ENCODE peak calls at places on chromosome 1, in five cellular contexts. S is lung, B is heart left ventricle, L is RWPE2, X is Caco-2. A is an unnamed sample.

GRCh38 chr1:111570781-111571181 is 48.8 kb upstream of the RAP1A start:
- DNase-seq in S (no peak), L (no peak), X (no peak), B (no peak), A (no peak)

GRCh38 chr1:59738591-59739015 is 76.1 kb upstream of the HOOK1 start:
- DNase-seq in L (no peak), X (no peak), B (no peak), S (no peak), A (no peak)

GRCh38 chr1:107776898-107777663 is 187.9 kb downstream of the VAV3 start:
- DNase-seq in L (no peak), X (no peak), S (no peak), B (no peak), A (no peak)

GRCh38 chr1:14825396-14825795 is 226.9 kb downstream of the KAZN start:
- DNase-seq in S (no peak), B (no peak), L (no peak), X (no peak), A (no peak)

GRCh38 chr1:218460367-218460766 is 115.2 kb downstream of the TGFB2 start:
- DNase-seq in B (peak; percentile 16), L (no peak), S (no peak), X (no peak), A (no peak)

GRCh38 chr1:216836316-216836715 is 113.1 kb upstream of the ESRRG start:
- DNase-seq in B (no peak), L (no peak), S (no peak), X (no peak), A (no peak)

GRCh38 chr1:23664837-23665795 is 26.5 kb upstream of the RPL11 start:
- DNase-seq in X (no peak), B (no peak), S (no peak), L (no peak), A (no peak)

GRCh38 chr1:243343970-243344749 is 88.3 kb downstream of the SDCCAG8 start:
- DNase-seq in S (no peak), X (no peak), L (no peak), B (no peak), A (no peak)

GRCh38 chr1:228938248-228938891 is 203.1 kb downstream of the RHOU start:
- DNase-seq in B (peak; percentile 39), S (peak; percentile 32), L (no peak), X (no peak), A (no peak)

GRCh38 chr1:145828368-145829016 is 4.5 kb downstream of the POLR3C start:
- DNase-seq in L (no peak), S (no peak), X (no peak), B (no peak), A (no peak)

GRCh38 chr1:43363283-43363934 is 4.4 kb downstream of the ELOVL1 start:
- DNase-seq in B (no peak), S (no peak), L (no peak), X (peak; percentile 60), A (no peak)

GRCh38 chr1:191343816-191344215 is 814.4 kb upstream of the RGS18 start:
- DNase-seq in B (no peak), L (no peak), X (no peak), S (no peak), A (no peak)

GRCh38 chr1:156268336-156268735 is 14.3 kb downstream of the SMG5 start:
- DNase-seq in S (no peak), L (no peak), B (no peak), X (no peak), A (no peak)

GRCh38 chr1:234235373-234235772 is 137.9 kb upstream of the COA6 start:
- DNase-seq in X (no peak), L (no peak), S (no peak), B (no peak), A (no peak)

GRCh38 chr1:19088717-19089442 is 121.2 kb downstream of the UBR4 start:
- DNase-seq in X (no peak), L (no peak), S (no peak), B (no peak), A (no peak)

GRCh38 chr1:2587071-2587859 is 688 bp downstream of the PRXL2B start:
- DNase-seq in L (no peak), X (peak; percentile 37), S (no peak), B (peak; percentile 36), A (peak; percentile 75)

GRCh38 chr1:246794261-246795093 is 70.3 kb downstream of the SCCPDH start:
- DNase-seq in S (no peak), L (no peak), X (no peak), B (no peak), A (no peak)

GRCh38 chr1:210332719-210333398 is 4.2 kb downstream of the HHAT start:
- DNase-seq in B (no peak), X (no peak), L (no peak), S (no peak), A (no peak)

GRCh38 chr1:201553496-201554166 is 14.7 kb downstream of the NAV1 start:
- DNase-seq in B (no peak), L (no peak), S (no peak), X (no peak), A (no peak)

GRCh38 chr1:205301220-205301821 is 20.2 kb downstream of the NUAK2 start:
- DNase-seq in X (peak; percentile 99), S (peak; percentile 91), B (no peak), L (peak; percentile 82), A (peak; percentile 95)

GRCh38 chr1:3656450-3657095 is 4.3 kb downstream of the TP73 start:
- DNase-seq in X (no peak), L (no peak), S (no peak), B (no peak), A (no peak)

GRCh38 chr1:15617874-15618684 is 821 bp downstream of the DDI2 start:
- DNase-seq in L (no peak), X (peak; percentile 43), S (no peak), B (no peak), A (no peak)

GRCh38 chr1:224223819-224224714 is 41.0 kb downstream of the DEGS1 start:
- DNase-seq in L (no peak), S (no peak), X (no peak), B (no peak), A (no peak)

GRCh38 chr1:226447932-226448670 is 40.2 kb upstream of the PARP1 start:
- DNase-seq in S (no peak), X (no peak), B (no peak), L (no peak), A (no peak)

GRCh38 chr1:202553560-202554038 is 156.7 kb downstream of the SYT2 start:
- DNase-seq in S (no peak), X (peak; percentile 41), L (no peak), B (no peak), A (no peak)

GRCh38 chr1:109639841-109640184 is 16.1 kb upstream of the GSTM4 start:
- DNase-seq in X (no peak), L (no peak), B (no peak), S (peak; percentile 6), A (no peak)

GRCh38 chr1:8047112-8047511 is 21.0 kb upstream of the ERRFI1 start:
- DNase-seq in S (no peak), L (no peak), B (no peak), X (no peak), A (no peak)

DNA sequence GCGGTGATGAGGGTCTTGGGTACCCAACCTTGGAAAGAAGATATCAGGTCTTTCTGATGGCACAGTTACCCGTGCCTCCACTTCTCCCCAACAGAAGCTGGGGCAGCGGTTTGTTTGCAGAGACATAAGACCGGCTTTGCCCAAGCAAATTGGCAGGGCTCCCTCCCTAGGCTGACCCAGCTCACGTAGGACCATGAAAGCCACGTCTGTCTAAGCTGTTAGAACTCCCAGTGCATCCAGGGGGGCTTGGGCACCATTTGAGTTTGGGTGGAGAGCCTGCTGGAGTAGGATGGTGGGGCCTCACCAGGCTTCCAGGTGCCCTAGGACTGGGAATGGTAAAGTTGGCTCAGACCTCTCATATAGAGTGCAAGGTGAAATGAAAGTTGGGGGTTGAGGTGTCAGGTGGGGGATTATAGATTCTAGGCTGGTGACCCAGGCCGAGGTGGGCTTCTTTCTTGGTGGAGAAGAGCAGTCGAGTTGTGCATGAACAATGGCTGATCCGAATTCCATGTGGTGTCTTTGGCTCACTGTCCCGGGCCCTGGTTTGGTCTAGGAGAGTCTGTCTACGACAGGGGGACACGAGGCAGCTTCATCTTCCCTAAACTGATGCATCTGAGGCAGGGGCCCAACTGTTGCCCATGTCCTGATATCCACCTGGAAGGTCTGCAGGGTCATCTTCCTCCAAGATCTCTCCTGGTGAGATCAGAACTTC is 3.4 kb downstream of the POU3F1 start:
- DNase-seq in X (no peak), B (no peak), S (no peak), L (no peak), A (no peak)
- H3K4me3 ChIP-seq in X (no peak overlapping the region), B (no peak overlapping the region), S (no peak overlapping the region), L (no peak overlapping the region), A (no peak overlapping the region)

DNA sequence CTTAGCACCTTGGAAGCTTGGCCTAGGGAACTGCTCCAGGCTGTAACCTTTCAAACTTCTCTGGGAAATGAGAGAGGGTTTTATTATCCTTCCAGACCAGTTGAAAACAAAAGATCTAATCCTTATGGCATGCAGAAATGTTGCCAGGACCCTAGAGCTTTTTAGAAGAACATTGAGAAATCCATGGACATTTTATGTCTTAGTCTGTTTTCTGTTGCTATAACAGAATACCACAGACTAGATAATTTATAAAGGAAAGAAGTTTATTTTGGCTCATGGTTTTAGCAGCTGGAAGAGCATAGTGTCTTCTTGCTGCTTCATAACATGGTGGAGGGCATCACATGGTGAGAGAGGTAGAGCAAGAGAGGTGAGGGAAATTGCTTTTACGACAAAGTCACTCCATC is 25.8 kb downstream of the OSBPL9 start:
- DNase-seq in B (no peak), S (no peak), L (no peak), X (no peak), A (no peak)
- H3K4me1 ChIP-seq in B (peaks cover 3% of the 10 kb centered on the region), S (no peaks in the 10 kb centered on the region), L (peaks cover 50% of the 10 kb centered on the region), X (peaks cover 15% of the 10 kb centered on the region), A (no peaks in the 10 kb centered on the region)

GRCh38 chr1:52906135-52906603 is 15.4 kb downstream of the ECHDC2 start:
- DNase-seq in S (no peak), X (no peak), L (no peak), B (peak; percentile 31), A (no peak)
- H3K9me3 ChIP-seq in S (no peaks in the 10 kb centered on the region), X (no peaks in the 10 kb centered on the region), L (no peaks in the 10 kb centered on the region), B (no peaks in the 10 kb centered on the region), A (no peaks in the 10 kb centered on the region)

GRCh38 chr1:942411-942821 is 16.6 kb downstream of the NOC2L start:
- DNase-seq in S (no peak), X (no peak), B (no peak), L (no peak), A (no peak)

GRCh38 chr1:940121-941026 is 16.7 kb downstream of the SAMD11 start:
- DNase-seq in S (no peak), X (no peak), B (peak; percentile 77), L (no peak), A (peak; percentile 85)

GRCh38 chr1:941588-942383 is 17.3 kb downstream of the NOC2L start:
- DNase-seq in S (peak; percentile 60), B (peak; percentile 81), X (peak; percentile 65), L (no peak), A (peak; percentile 82)

GRCh38 chr1:939511-940107 is 15.9 kb downstream of the SAMD11 start:
- DNase-seq in X (no peak), S (no peak), L (no peak), B (no peak), A (no peak)

DNA sequence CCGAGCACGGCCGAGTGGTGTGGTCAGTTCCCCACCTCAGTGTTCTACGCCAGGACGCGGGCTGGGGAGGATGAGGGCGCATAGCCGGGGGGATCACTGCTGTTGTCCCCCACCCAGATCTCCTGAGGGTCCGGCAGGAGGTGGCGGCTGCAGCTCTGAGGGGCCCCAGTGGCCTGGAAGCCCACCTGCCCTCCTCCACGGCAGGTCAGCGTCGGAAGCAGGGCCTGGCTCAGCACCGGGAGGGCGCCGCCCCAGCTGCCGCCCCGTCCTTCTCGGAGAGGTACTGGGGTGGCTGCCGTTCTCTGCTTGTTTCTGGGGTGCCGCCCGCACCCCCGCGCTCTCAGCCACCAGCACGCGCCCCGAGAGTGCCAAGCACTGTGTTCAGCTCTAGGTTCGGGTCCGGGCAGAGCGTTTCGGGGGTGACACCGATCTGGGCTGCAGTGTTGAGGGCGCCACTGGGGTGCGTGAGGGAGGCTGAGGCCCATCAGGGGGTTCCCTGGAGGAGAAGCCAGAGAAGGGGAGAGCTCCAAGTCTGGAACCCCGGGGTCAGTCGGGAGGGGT is 17.4 kb downstream of the SAMD11 start:
- DNase-seq in S (no peak), L (no peak), B (no peak), X (no peak), A (no peak)
- H3K4me3 ChIP-seq in S (no peak overlapping the region), L (no peak overlapping the region), B (peak overlapping the region; percentile 49), X (peak overlapping the region; percentile 31), A (peak overlapping the region; percentile 41)

A was measured in pancreas.